ENCODE peak calls at places on chromosomes 12 and 14, in five cellular contexts. E is AG04450, A is GM06990, V is psoas muscle, F is brain microvascular endothelial cell. G is an unnamed sample.

GRCh38 chr12:23862746-23863145 is 86.7 kb downstream of the SOX5 start:
- DNase-seq in F (no peak), V (no peak), A (no peak), E (no peak), G (no peak)

GRCh38 chr14:20624495-20625070 is 16.9 kb downstream of the OR6S1 start:
- DNase-seq in V (peak), F (peak), E (no peak), A (peak), G (peak)

GRCh38 chr14:103074699-103075341 is 9.2 kb upstream of the LBHD2 start:
- DNase-seq in E (no peak), F (no peak), A (peak), V (peak), G (no peak)

GRCh38 chr14:43687866-43688265 is 819.2 kb downstream of the FSCB start:
- DNase-seq in V (no peak), F (no peak), E (peak), A (no peak), G (no peak)

GRCh38 chr14:58635041-58635440 is 2.7 kb upstream of the DACT1 start:
- DNase-seq in E (no peak), F (no peak), A (no peak), V (no peak), G (no peak)

GRCh38 chr12:76457010-76457409 is 102.6 kb downstream of the OSBPL8 start:
- DNase-seq in E (no peak), F (no peak), A (no peak), V (no peak), G (no peak)

GRCh38 chr12:57389033-57389432 is 41.8 kb downstream of the R3HDM2 start:
- DNase-seq in A (no peak), E (peak), V (no peak), F (peak), G (no peak)

GRCh38 chr12:55930771-55931316 is at the start of gene DGKA:
- DNase-seq in A (peak), V (peak), E (peak), F (peak), G (no peak)

GRCh38 chr12:57563358-57563757 is 13.5 kb downstream of the KIF5A start:
- DNase-seq in V (no peak), A (no peak), F (no peak), E (no peak), G (no peak)

GRCh38 chr12:101875112-101875961 is 2.0 kb upstream of the DRAM1 start:
- DNase-seq in A (no peak), E (no peak), V (no peak), F (peak), G (no peak)

GRCh38 chr14:104359969-104360442 is 219.6 kb upstream of the C14orf180 start:
- DNase-seq in A (no peak), V (no peak), E (no peak), F (no peak), G (peak)

GRCh38 chr12:48973992-48974673 is 2.6 kb upstream of the WNT10B start:
- DNase-seq in F (peak), V (peak), E (no peak), A (no peak), G (no peak)

GRCh38 chr14:61730756-61731373 is 31.4 kb upstream of the SNAPC1 start:
- DNase-seq in E (no peak), A (no peak), F (no peak), V (no peak), G (no peak)
- TF ChIP-seq CTCF in E (peak), A (peak), F (peak), V (peak), G (peak)

GRCh38 chr12:7058850-7059249 is 1.7 kb upstream of the C1S start:
- DNase-seq in E (no peak), V (no peak), A (no peak), F (no peak), G (no peak)

GRCh38 chr12:7061596-7061995 is 1.1 kb downstream of the C1S start:
- DNase-seq in A (no peak), V (no peak), E (no peak), F (no peak), G (no peak)

GRCh38 chr12:7061138-7061537 is 620 bp downstream of the C1S start:
- DNase-seq in A (no peak), V (no peak), F (no peak), E (no peak), G (no peak)

GRCh38 chr12:7059780-7060179 is 738 bp upstream of the C1S start:
- DNase-seq in V (no peak), E (no peak), A (no peak), F (no peak), G (no peak)

DNA sequence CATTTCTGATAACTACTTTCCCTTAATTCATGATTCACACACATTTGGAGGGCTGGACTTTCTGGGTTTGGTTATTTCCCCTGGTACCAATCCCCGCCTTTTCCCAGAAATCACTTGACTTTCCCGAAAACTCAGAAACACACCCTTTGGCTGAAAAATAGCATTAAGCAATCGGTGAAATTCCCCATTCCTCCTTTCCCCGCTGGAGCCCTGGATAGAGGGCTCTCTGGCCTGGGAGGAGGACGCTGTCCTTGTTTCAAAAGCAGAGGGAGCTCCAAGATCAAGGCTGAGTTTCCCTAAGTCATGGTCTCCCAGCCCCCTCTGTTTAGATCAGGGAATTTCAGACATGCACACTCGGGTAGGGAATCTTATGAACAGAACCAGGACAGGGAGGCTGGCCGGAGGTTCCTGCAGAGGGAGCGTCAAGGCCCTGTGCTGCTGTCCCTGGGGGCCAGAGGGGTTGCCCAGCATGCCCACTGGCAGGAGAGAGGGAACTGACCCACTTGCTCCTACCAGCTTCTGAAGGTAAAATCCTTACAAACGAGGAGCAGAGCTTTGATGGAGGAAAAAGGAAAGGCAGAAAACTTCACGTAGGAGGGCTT is at the start of gene C1S:
- DNase-seq in F (peak), A (no peak), V (peak), E (peak), G (no peak)
- TF ChIP-seq CTCF in F (peak), A (no peak), V (peak), E (peak), G (peak)

DNA sequence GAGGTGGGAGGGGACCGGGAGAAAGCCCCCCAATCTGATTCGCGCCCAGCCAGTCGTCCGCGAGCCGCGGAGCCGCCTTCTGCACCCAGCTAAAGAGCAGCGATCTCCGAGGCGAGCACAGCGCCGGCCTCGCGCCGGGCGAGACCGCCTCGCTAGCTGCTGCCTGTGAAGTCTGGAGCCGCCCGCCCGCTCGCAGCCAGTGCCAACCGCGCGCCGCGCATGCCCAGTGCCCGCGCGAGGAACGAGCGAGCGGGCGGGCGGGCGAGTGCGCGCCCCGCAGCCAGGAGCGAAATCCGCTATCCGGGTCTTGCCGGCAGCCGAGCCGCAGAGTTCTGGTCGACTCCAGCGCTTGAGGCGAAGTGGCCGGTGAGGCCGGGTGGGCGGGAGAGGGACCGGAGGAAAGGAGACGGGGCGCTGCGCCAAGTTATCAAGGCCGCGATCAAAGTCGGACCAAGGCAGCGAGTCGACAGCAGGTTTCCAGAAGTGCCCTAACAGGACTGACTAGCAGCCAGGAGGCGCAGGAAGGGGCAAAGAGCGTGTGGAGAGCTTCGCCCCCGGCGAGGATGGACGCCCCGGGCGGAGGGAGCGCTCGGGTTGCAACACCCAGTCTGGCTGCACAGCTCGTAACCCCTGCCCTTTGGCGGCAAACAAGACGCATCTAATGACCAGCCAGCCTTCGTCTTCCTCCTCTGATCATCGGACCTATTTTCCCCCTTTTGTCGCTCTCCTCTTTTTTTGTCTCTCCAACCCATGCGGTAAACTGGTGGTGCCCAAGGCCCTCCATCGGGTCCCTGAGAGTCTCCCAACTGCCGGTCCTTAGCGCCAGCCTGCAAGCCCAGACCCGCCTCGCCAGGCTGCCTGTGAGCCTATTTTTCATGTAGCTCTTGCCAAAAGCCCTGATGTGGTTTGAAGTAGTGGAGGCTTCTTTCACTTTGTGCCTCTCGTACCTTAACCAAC is at the start of gene EPS8:
- DNase-seq in E (peak), F (peak), V (peak), A (peak), G (peak)
- TF ChIP-seq CTCF in E (no peak), F (peak), V (no peak), A (no peak), G (no peak)

DNA sequence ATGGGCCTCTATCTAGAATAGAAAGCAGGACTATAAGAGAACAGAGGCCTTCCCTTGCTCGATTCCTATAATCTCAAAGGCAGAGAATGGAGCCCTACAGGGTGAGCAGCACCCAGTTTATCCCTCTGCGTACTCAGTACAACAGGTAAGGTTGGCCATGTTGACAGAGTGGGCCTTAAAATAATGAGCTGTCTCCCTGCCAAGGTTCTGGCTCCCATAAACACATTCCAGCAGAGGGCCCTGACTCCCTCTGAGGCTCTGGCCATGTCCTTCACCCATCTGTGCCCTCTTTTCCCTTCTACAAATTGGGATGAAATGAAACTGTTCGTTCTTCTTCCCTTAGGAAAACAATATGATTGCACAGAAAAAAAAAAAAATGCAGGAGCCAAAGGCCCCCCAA is 16.9 kb upstream of the PNMA1 start:
- DNase-seq in F (no peak), E (no peak), A (no peak), V (no peak), G (no peak)
- TF ChIP-seq CTCF in F (no peak), E (no peak), A (no peak), V (peak), G (no peak)